ENCODE peak calls at places on chromosomes 11 and 22, in five cellular contexts. N, I, Z, Y and P are unnamed samples.

GRCh38 chr11:111021131-111021530 is 224.4 kb upstream of the POU2AF2 start:
- DNase-seq in Y (no peak), Z (no peak), I (peak; percentile 32), N (no peak), P (no peak)

GRCh38 chr11:9840460-9841004 is 176.7 kb downstream of the SWAP70 start:
- DNase-seq in N (no peak), Z (no peak), I (no peak), Y (no peak), P (no peak)

GRCh38 chr11:69144719-69145365 is 10.9 kb upstream of the SMIM38 start:
- DNase-seq in I (no peak), N (no peak), Y (peak; percentile 70), Z (no peak), P (no peak)

GRCh38 chr22:42284230-42284591 is 13.8 kb upstream of the TCF20 start:
- DNase-seq in N (no peak), I (no peak), Z (no peak), Y (no peak), P (no peak)

GRCh38 chr22:29531419-29531818 is 22.1 kb downstream of the THOC5 start:
- DNase-seq in N (no peak), Y (no peak), Z (no peak), I (no peak), P (no peak)

GRCh38 chr22:44888491-44888941 is 121.3 kb downstream of the PHF21B start:
- DNase-seq in Z (no peak), I (no peak), Y (no peak), N (no peak), P (no peak)

GRCh38 chr11:81986556-81987161 is 747.0 kb downstream of the FAM181B start:
- DNase-seq in Z (no peak), Y (no peak), N (no peak), I (no peak), P (no peak)

GRCh38 chr11:404551-405264 is 10.1 kb downstream of the SIGIRR start:
- DNase-seq in Y (no peak), N (peak; percentile 46), I (no peak), Z (no peak), P (no peak)

GRCh38 chr11:87463486-87464102 is 425.9 kb downstream of the TMEM135 start:
- DNase-seq in Y (peak; percentile 36), I (peak; percentile 66), N (no peak), Z (no peak), P (no peak)

GRCh38 chr11:123443851-123444623 is 14.0 kb downstream of the GRAMD1B start:
- DNase-seq in Z (no peak), N (no peak), I (no peak), Y (no peak), P (no peak)

GRCh38 chr11:91220476-91221202 is 997.8 kb upstream of the CHORDC1 start:
- DNase-seq in N (no peak), I (no peak), Z (no peak), Y (peak; percentile 42), P (no peak)

GRCh38 chr11:122711831-122712378 is 56.4 kb downstream of the UBASH3B start:
- DNase-seq in I (no peak), Z (no peak), N (no peak), Y (no peak), P (no peak)

GRCh38 chr11:115501895-115502589 is 2.2 kb downstream of the CADM1 start:
- DNase-seq in I (peak; percentile 53), N (no peak), Z (no peak), Y (peak; percentile 21), P (no peak)

GRCh38 chr11:119652907-119653659 is 75.9 kb downstream of the NECTIN1 start:
- DNase-seq in N (no peak), I (no peak), Y (no peak), Z (no peak), P (no peak)

GRCh38 chr11:73971175-73971719 is 11.4 kb downstream of the UCP2 start:
- DNase-seq in I (no peak), N (no peak), Z (no peak), Y (no peak), P (no peak)

GRCh38 chr11:83448686-83449085 is 162.5 kb upstream of the CCDC90B start:
- DNase-seq in I (no peak), Z (no peak), N (no peak), Y (no peak), P (no peak)

GRCh38 chr11:16606784-16607674 is 131.4 kb upstream of the C11orf58 start:
- DNase-seq in I (peak; percentile 71), N (peak; percentile 55), Z (peak; percentile 75), Y (peak; percentile 41), P (no peak)

GRCh38 chr22:29219881-29220670 is 14.4 kb downstream of the EMID1 start:
- DNase-seq in Y (no peak), N (no peak), I (no peak), Z (no peak), P (no peak)

GRCh38 chr22:20550851-20551744 is 43.7 kb downstream of the MED15 start:
- DNase-seq in N (no peak), Z (peak; percentile 48), I (peak; percentile 59), Y (peak; percentile 78), P (no peak)

GRCh38 chr22:40396882-40397281 is 26.5 kb downstream of the SGSM3 start:
- DNase-seq in I (peak; percentile 60), N (peak; percentile 75), Y (peak; percentile 88), Z (no peak), P (no peak)

GRCh38 chr22:20499769-20500168 is 4.2 kb upstream of the KLHL22 start:
- DNase-seq in N (no peak), Z (no peak), I (no peak), Y (no peak), P (no peak)

GRCh38 chr22:42613869-42614268 is 814 bp downstream of the POLDIP3 start:
- DNase-seq in I (no peak), Z (no peak), N (no peak), Y (no peak), P (no peak)

GRCh38 chr11:65439331-65440181 is 17.0 kb downstream of the NEAT1 start:
- DNase-seq in Y (peak; percentile 48), Z (no peak), I (no peak), N (no peak), P (no peak)

GRCh38 chr11:45949992-45950407 is 27.5 kb downstream of the LARGE2 start:
- DNase-seq in N (no peak), Y (no peak), I (no peak), Z (no peak), P (no peak)

GRCh38 chr11:124313849-124314248 is at the start of gene OR8D1:
- DNase-seq in N (no peak), Y (no peak), I (no peak), Z (no peak), P (no peak)

GRCh38 chr11:19711911-19712280 is 741 bp upstream of the NAV2 start:
- DNase-seq in Z (no peak), Y (no peak), N (peak; percentile 58), I (peak; percentile 72), P (no peak)

GRCh38 chr11:30788849-30789248 is 202.7 kb upstream of the MPPED2 start:
- DNase-seq in I (no peak), Y (no peak), N (no peak), Z (no peak), P (no peak)

GRCh38 chr11:113091578-113091844 is 130.3 kb downstream of the NCAM1 start:
- DNase-seq in I (no peak), N (no peak), Z (no peak), Y (no peak), P (no peak)

GRCh38 chr11:69867076-69868002 is 48.1 kb upstream of the FGF3 start:
- DNase-seq in Z (no peak), Y (peak; percentile 53), I (no peak), N (no peak), P (no peak)

GRCh38 chr11:122108192-122108799 is 7.7 kb downstream of the BLID start:
- DNase-seq in Y (peak; percentile 70), Z (no peak), I (peak; percentile 71), N (no peak), P (no peak)

DNA sequence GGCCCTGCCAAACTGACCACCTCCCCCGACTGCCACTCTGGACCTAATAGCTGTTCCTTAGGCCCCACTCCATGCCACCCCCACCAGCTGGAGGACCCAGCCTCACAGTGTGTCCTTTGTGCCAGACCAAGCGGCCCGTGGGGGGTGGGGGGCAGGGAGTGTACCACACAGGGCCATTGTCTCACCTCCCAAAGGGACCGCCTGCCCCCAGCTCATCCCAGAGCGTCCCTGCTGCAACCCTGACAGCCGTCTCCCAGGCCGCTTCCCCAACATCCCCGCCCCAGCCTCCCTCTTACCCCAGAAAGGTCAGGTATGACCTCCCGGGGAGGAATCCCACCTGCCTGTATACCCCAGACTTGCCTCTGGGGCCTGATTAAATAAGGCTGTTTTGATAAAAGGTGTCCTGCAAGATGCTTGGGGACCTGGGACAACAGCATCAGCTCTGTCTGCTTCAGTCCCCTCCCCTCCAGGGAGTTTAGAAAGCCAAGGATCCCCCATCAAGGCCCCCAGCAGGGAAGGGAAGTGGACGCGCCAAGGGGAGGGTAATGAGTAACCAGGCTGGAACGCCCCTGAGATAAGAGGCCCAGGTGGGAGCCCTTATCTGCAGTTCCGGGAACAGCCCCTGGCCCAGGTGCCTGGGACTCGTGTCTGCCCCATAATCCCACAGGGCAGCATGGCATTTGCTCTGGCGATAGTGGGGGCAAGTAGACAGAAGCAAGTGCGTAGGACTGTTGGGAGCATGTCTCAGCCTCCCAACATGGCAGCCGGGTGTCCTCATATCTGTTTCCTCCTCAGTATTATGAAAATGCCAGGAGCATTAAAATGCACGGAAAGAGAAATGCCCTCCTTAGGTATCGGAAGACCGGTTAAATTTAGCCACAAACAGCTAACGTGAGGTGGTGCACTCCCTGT is 9.0 kb downstream of the CDC42EP1 start:
- DNase-seq in I (no peak), Z (no peak), N (peak; percentile 79), Y (no peak), P (no peak)
- H3K4me1 ChIP-seq in I (no peaks in the 10 kb centered on the region), Z (peaks cover 16% of the 10 kb centered on the region), N (peaks cover 65% of the 10 kb centered on the region), Y (peaks cover 8% of the 10 kb centered on the region), P (peaks cover 30% of the 10 kb centered on the region)

GRCh38 chr22:47030143-47030641 is 267.7 kb downstream of the TBC1D22A start:
- DNase-seq in Y (peak; percentile 18), N (no peak), Z (no peak), I (peak; percentile 56), P (no peak)
- TF ChIP-seq CTCF in Y (no peak), N (no peak), Z (no peak), I (no peak), P (no peak)

DNA sequence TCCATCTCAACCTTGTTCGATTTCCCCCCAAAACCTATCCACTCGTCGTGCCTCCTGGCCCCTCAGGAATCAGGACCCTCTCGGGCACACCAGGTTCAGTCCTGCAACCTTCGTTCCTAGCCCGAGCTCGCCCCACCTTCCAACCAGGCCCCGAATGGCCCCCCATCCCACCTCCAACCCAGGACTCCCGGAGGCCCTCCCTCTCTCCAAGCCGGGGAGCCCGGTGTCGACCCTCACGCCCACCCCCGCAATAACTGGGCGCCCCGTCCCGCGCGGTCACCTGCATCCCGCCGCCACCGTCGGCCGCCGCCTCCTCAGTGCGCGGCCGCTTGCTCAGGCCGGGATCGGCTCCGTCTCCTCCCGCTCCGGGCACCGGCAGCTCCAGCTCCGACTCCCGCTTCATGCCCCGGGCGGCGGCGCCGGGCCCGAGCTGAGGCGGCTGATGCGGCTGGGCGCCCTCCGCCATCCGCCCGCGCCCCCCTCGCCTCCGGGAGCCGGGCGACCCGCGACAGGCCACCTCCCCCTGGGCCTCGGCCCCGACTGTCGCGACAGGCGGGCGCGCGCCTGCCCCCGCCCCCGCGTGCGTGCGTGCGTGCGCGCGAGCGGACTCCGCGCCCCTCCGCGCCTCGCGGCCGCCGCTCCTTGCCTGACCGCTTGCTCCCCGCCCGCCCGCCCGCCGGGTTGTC is 521 bp downstream of the RBFOX2 start:
- DNase-seq in I (peak; percentile 94), Z (no peak), N (no peak), Y (no peak), P (no peak)
- H3K4me3 ChIP-seq in I (peak overlapping the region; percentile 72), Z (peak overlapping the region; percentile 71), N (peak overlapping the region; percentile 71), Y (peak overlapping the region; percentile 98), P (peak overlapping the region; percentile 94)

GRCh38 chr22:23286296-23286695 is 106.0 kb downstream of the BCR start:
- DNase-seq in Y (no peak), Z (no peak), N (no peak), I (no peak), P (no peak)
- H3K4me1 ChIP-seq in Y (peaks cover 5% of the 10 kb centered on the region), Z (no peaks in the 10 kb centered on the region), N (peaks cover 30% of the 10 kb centered on the region), I (peaks cover 2% of the 10 kb centered on the region), P (peaks cover 29% of the 10 kb centered on the region)